ENCODE peak calls at places on chromosomes 2 and 18, in five cellular contexts. B is K562, H is H1, Q is HepG2, Y is GM12878. E is an unnamed sample.

GRCh38 chr2:21317131-21317530 is 193.4 kb downstream of the TDRD15 start:
- DNase-seq in H (peak), B (peak), Y (no peak), Q (peak), E (peak)

GRCh38 chr18:11842562-11842961 is 8.7 kb upstream of the CHMP1B start:
- DNase-seq in H (no peak), Q (no peak), Y (no peak), B (no peak), E (no peak)

GRCh38 chr18:74221081-74221480 is 70.7 kb downstream of the CYB5A start:
- DNase-seq in Q (no peak), Y (no peak), B (no peak), H (no peak), E (no peak)

GRCh38 chr18:62555135-62555534 is 32.3 kb downstream of the ZCCHC2 start:
- DNase-seq in Q (no peak), B (peak), Y (no peak), H (no peak), E (no peak)

GRCh38 chr2:27729614-27730013 is 41.9 kb upstream of the MRPL33 start:
- DNase-seq in Y (no peak), H (no peak), Q (no peak), B (no peak), E (no peak)

GRCh38 chr2:1856922-1857321 is 112.6 kb upstream of the PXDN start:
- DNase-seq in Y (no peak), Q (no peak), H (no peak), B (peak), E (no peak)

GRCh38 chr2:191291471-191291870 is 46.3 kb downstream of the MYO1B start:
- DNase-seq in H (no peak), Q (no peak), B (no peak), Y (no peak), E (no peak)

GRCh38 chr2:66445781-66446177 is 10.9 kb downstream of the MEIS1 start:
- DNase-seq in Q (no peak), B (no peak), H (peak), Y (no peak), E (peak)

GRCh38 chr2:205193121-205193520 is 489.2 kb upstream of the NRP2 start:
- DNase-seq in H (no peak), B (no peak), Q (no peak), Y (no peak), E (no peak)

GRCh38 chr2:10303634-10304378 is 1.1 kb downstream of the HPCAL1 start:
- DNase-seq in H (peak), Q (peak), Y (no peak), B (peak), E (peak)

GRCh38 chr18:50183556-50183955 is 11.4 kb downstream of the MYO5B start:
- DNase-seq in Q (peak), Y (no peak), H (no peak), B (no peak), E (no peak)

GRCh38 chr2:381919-382833 is 94.3 kb upstream of the ALKAL2 start:
- DNase-seq in H (no peak), Y (no peak), Q (no peak), B (no peak), E (no peak)

GRCh38 chr2:98805412-98806265 is 74.7 kb upstream of the MGAT4A start:
- DNase-seq in Y (no peak), H (no peak), Q (peak), B (no peak), E (no peak)

GRCh38 chr2:72148391-72148974 is 821 bp upstream of the CYP26B1 start:
- DNase-seq in Y (no peak), B (no peak), H (peak), Q (no peak), E (peak)

GRCh38 chr2:135829420-135829983 is 7.5 kb downstream of the LCT start:
- DNase-seq in B (no peak), H (no peak), Q (no peak), Y (no peak), E (no peak)

GRCh38 chr18:76981388-76981968 is 151.1 kb downstream of the MBP start:
- DNase-seq in H (peak), Q (no peak), Y (peak), B (no peak), E (no peak)

GRCh38 chr2:63038034-63038433 is 12.6 kb upstream of the OTX1 start:
- DNase-seq in Y (no peak), Q (no peak), B (no peak), H (no peak), E (no peak)

DNA sequence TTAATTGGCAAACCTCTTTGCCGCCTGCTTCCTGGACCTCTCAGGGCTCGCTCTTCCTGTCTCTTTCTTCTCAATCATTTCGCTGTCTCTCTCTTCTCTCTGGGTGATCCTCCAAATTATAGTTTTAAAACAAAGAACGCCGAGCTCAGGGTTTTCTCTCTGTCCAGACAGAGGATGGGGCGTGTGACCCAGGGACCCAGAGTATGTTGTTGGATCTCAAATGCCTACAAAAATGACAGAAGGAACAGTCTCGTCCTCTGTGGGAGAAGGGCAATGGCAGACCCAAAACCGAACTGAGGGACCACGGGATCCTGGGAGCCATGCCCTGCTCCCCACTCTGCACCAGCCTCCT is 88.5 kb downstream of the EIPR1 start:
- DNase-seq in B (no peak), Q (no peak), Y (no peak), H (no peak), E (no peak)
- TF ChIP-seq ATF2 in B (no peak), Q (no peak), Y (no peak), H (no peak), E (no peak)

GRCh38 chr2:226887940-226888339 is 52.1 kb downstream of the RHBDD1 start:
- DNase-seq in Y (no peak), H (no peak), B (no peak), Q (no peak), E (no peak)
- TF ChIP-seq ATF2 in Y (no peak), H (no peak), B (no peak), Q (no peak), E (no peak)

DNA sequence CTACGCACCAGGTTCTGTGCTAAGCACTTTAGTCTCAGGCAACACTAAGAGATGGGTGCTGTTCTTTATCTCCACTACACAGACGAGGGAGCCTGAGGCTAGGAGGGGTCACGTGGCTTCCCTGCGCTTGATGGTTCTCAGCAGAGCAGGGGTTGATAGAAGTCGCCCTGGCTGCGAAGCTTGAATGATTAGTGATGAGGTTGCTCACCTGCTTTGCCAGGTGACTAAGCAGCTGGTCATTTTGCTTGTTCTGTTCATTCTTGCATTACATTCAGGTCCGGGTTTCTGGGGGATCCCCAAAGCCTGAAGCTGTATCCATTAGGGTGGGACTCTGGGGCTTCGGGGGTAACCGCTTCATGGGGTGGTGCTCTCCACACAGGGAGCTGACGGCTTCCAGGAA is 11.8 kb downstream of the NTSR2 start:
- DNase-seq in H (no peak), Y (no peak), B (peak), Q (no peak), E (no peak)
- TF ChIP-seq ATF2 in H (no peak), Y (no peak), B (no peak), Q (no peak), E (no peak)

GRCh38 chr18:79208882-79209281 is 139.7 kb downstream of the ATP9B start:
- DNase-seq in Q (no peak), H (no peak), Y (no peak), B (no peak), E (no peak)
- TF ChIP-seq ATF2 in Q (no peak), H (no peak), Y (no peak), B (no peak), E (no peak)

DNA sequence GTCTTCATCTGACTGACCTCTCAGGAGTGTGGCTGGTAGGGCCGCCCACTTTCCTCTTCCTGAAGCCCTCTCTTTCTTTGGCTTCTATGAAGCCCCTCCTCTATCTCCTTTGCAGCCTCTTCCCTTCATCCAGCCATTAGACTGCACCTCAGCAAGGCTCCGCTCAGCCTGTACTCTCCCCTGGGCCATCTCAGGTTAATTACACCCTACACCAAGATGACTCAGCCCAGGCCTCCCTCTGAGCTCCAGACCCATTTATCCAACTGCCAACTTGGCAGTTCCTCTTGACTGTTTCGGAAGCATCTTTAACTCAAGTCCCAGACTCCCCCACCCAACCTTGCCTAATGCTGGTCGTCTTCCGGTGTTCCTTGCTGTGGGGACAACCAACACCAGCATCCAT is 5.8 kb upstream of the WNT6 start:
- DNase-seq in B (peak), Q (no peak), Y (no peak), H (no peak), E (no peak)
- TF ChIP-seq ATF2 in B (no peak), Q (no peak), Y (no peak), H (no peak), E (no peak)

GRCh38 chr18:46621111-46621766 is 35.8 kb downstream of the LOXHD1 start:
- DNase-seq in B (no peak), H (peak), Q (no peak), Y (no peak), E (no peak)

GRCh38 chr18:46622999-46623398 is 34.0 kb downstream of the LOXHD1 start:
- DNase-seq in Y (peak), H (no peak), B (no peak), Q (no peak), E (no peak)

GRCh38 chr18:46622451-46622850 is 34.6 kb downstream of the LOXHD1 start:
- DNase-seq in B (no peak), Y (no peak), Q (no peak), H (peak), E (no peak)

GRCh38 chr18:46623541-46623940 is 33.5 kb downstream of the LOXHD1 start:
- DNase-seq in Q (no peak), B (no peak), H (peak), Y (no peak), E (no peak)

GRCh38 chr18:46621871-46622270 is 35.1 kb downstream of the LOXHD1 start:
- DNase-seq in H (peak), B (no peak), Y (no peak), Q (no peak), E (no peak)
- TF ChIP-seq ATF2 in H (no peak), B (no peak), Y (no peak), Q (no peak), E (no peak)